ENCODE peak calls at places on chromosomes 2 and 18, in five cellular contexts. Z is GM23248, O is mesendoderm, J is activated T-helper 1 cell treated with Interleukin-2 at 50 U/mL for 16 hours, A is substantia nigra. H is an unnamed sample.

GRCh38 chr18:12751891-12752290 is 49.0 kb downstream of the PSMG2 start:
- DNase-seq in A (no peak), Z (no peak), O (no peak), J (no peak), H (no peak)

GRCh38 chr2:95023222-95023597 is 2.3 kb upstream of the MAL start:
- DNase-seq in O (no peak), J (peak; percentile 41), A (peak; percentile 32), Z (no peak), H (no peak)

GRCh38 chr2:181025004-181025403 is 44.6 kb downstream of the UBE2E3 start:
- DNase-seq in O (no peak), J (no peak), Z (no peak), A (no peak), H (no peak)

GRCh38 chr2:16632615-16633014 is 33.0 kb downstream of the CYRIA start:
- DNase-seq in A (peak; percentile 44), J (no peak), O (peak; percentile 26), Z (no peak), H (peak; percentile 53)

GRCh38 chr2:179412116-179412515 is 147.5 kb upstream of the SESTD1 start:
- DNase-seq in O (peak; percentile 26), Z (peak; percentile 46), J (no peak), A (no peak), H (no peak)

GRCh38 chr2:209629622-209630021 is 142.0 kb upstream of the UNC80 start:
- DNase-seq in A (no peak), O (no peak), Z (peak; percentile 83), J (no peak), H (no peak)

GRCh38 chr2:155944209-155944608 is 388.3 kb downstream of the NR4A2 start:
- DNase-seq in Z (no peak), J (no peak), O (no peak), A (no peak), H (no peak)

GRCh38 chr2:13597176-13597575 is 880.4 kb downstream of the TRIB2 start:
- DNase-seq in A (no peak), O (no peak), Z (peak; percentile 32), J (no peak), H (no peak)

GRCh38 chr18:36181386-36181785 is 5.9 kb upstream of the MOCOS start:
- DNase-seq in O (peak; percentile 64), J (no peak), A (no peak), Z (no peak), H (no peak)

GRCh38 chr18:22074343-22075070 is 94.9 kb upstream of the GATA6 start:
- DNase-seq in Z (no peak), A (no peak), O (no peak), J (no peak), H (no peak)

H was measured in neural progenitor cell.